ENCODE peak calls at places on chromosomes 12 and 14, in six cellular contexts. S, A, N, P, T and B are unnamed samples.

GRCh38 chr14:75630695-75631452 is 29.8 kb downstream of the ERG28 start:
- DNase-seq in T (no peak), P (no peak), A (no peak), N (no peak), S (no peak), B (no peak)

GRCh38 chr12:7113389-7113871 is 4.4 kb upstream of the C1RL start:
- DNase-seq in T (peak), P (peak), N (peak), A (peak), S (peak), B (peak)

GRCh38 chr12:121961195-121961879 is 42.9 kb downstream of the CFAP251 start:
- DNase-seq in A (no peak), T (no peak), N (no peak), S (no peak), P (no peak), B (no peak)

GRCh38 chr14:105376521-105377440 is 21.6 kb upstream of the TEX22 start:
- DNase-seq in A (no peak), T (no peak), P (no peak), S (no peak), N (no peak), B (no peak)

GRCh38 chr12:4934651-4935050 is 24.9 kb downstream of the KCNA1 start:
- DNase-seq in N (no peak), A (no peak), S (no peak), P (no peak), T (no peak), B (no peak)

GRCh38 chr14:83874662-83875061 is 1655.3 kb upstream of the FLRT2 start:
- DNase-seq in S (no peak), A (no peak), N (no peak), P (no peak), T (no peak), B (no peak)

GRCh38 chr12:108856428-108857157 is 790 bp downstream of the SSH1 start:
- DNase-seq in S (no peak), P (peak), T (peak), N (peak), A (peak), B (peak)

GRCh38 chr12:114838480-114838879 is 154.5 kb upstream of the TBX3 start:
- DNase-seq in P (no peak), N (no peak), S (no peak), A (no peak), T (no peak), B (no peak)

GRCh38 chr12:108371801-108372344 is 32.8 kb upstream of the CMKLR1 start:
- DNase-seq in T (peak), S (no peak), N (no peak), A (peak), P (no peak), B (no peak)